ENCODE peak calls at places on chromosomes 3 and 15, in eight cellular contexts. One of them, this sample, is unnamed.

GRCh38 chr15:62809106-62809967 is 233.2 kb upstream of the TPM1 start:
- DNase-seq in K562: no peak
- DNase-seq in H1: no peak
- DNase-seq in endothelial cell of umbilical vein: no peak
- DNase-seq in SK-N-SH: peak
- DNase-seq in GM23338: no peak
- DNase-seq in HepG2: peak
- DNase-seq in GM12878: no peak
- DNase-seq in this sample: no peak

GRCh38 chr15:51809457-51809856 is 20.0 kb upstream of the TMOD3 start:
- DNase-seq in GM12878: no peak
- DNase-seq in HepG2: no peak
- DNase-seq in K562: no peak
- DNase-seq in GM23338: no peak
- DNase-seq in SK-N-SH: no peak
- DNase-seq in H1: no peak
- DNase-seq in endothelial cell of umbilical vein: no peak
- DNase-seq in this sample: no peak

GRCh38 chr15:85009435-85009834 is 27.8 kb downstream of the PDE8A start:
- DNase-seq in SK-N-SH: no peak
- DNase-seq in HepG2: no peak
- DNase-seq in H1: no peak
- DNase-seq in endothelial cell of umbilical vein: no peak
- DNase-seq in GM12878: no peak
- DNase-seq in GM23338: no peak
- DNase-seq in K562: no peak
- DNase-seq in this sample: no peak

GRCh38 chr3:12046406-12046805 is 42.2 kb downstream of the SYN2 start:
- DNase-seq in H1: no peak
- DNase-seq in GM23338: peak
- DNase-seq in K562: no peak
- DNase-seq in GM12878: no peak
- DNase-seq in endothelial cell of umbilical vein: peak
- DNase-seq in HepG2: no peak
- DNase-seq in SK-N-SH: peak
- DNase-seq in this sample: peak

GRCh38 chr3:174243194-174243593 is 615.9 kb upstream of the NAALADL2 start:
- DNase-seq in GM12878: no peak
- DNase-seq in GM23338: no peak
- DNase-seq in SK-N-SH: no peak
- DNase-seq in K562: no peak
- DNase-seq in endothelial cell of umbilical vein: no peak
- DNase-seq in HepG2: no peak
- DNase-seq in H1: no peak
- DNase-seq in this sample: no peak

GRCh38 chr15:54187325-54187724 is 209.1 kb downstream of the UNC13C start:
- DNase-seq in SK-N-SH: no peak
- DNase-seq in H1: no peak
- DNase-seq in endothelial cell of umbilical vein: no peak
- DNase-seq in HepG2: no peak
- DNase-seq in GM23338: no peak
- DNase-seq in GM12878: no peak
- DNase-seq in K562: no peak
- DNase-seq in this sample: no peak

GRCh38 chr3:182785756-182786155 is 7.5 kb upstream of the ATP11B start:
- DNase-seq in HepG2: no peak
- DNase-seq in GM12878: no peak
- DNase-seq in H1: no peak
- DNase-seq in K562: no peak
- DNase-seq in SK-N-SH: no peak
- DNase-seq in endothelial cell of umbilical vein: no peak
- DNase-seq in GM23338: no peak
- DNase-seq in this sample: no peak

GRCh38 chr3:3851621-3852323 is 52.5 kb downstream of the LRRN1 start:
- DNase-seq in SK-N-SH: no peak
- DNase-seq in H1: no peak
- DNase-seq in HepG2: no peak
- DNase-seq in K562: no peak
- DNase-seq in endothelial cell of umbilical vein: no peak
- DNase-seq in GM23338: no peak
- DNase-seq in GM12878: no peak
- DNase-seq in this sample: no peak

GRCh38 chr15:95948371-95948770 is 382.1 kb upstream of the NR2F2 start:
- DNase-seq in H1: no peak
- DNase-seq in endothelial cell of umbilical vein: no peak
- DNase-seq in GM12878: no peak
- DNase-seq in GM23338: no peak
- DNase-seq in HepG2: no peak
- DNase-seq in K562: no peak
- DNase-seq in SK-N-SH: no peak
- DNase-seq in this sample: no peak

GRCh38 chr3:141063831-141064230 is 12.7 kb downstream of the SPSB4 start:
- DNase-seq in endothelial cell of umbilical vein: no peak
- DNase-seq in SK-N-SH: peak
- DNase-seq in GM23338: no peak
- DNase-seq in GM12878: no peak
- DNase-seq in HepG2: no peak
- DNase-seq in K562: no peak
- DNase-seq in H1: no peak
- DNase-seq in this sample: no peak

GRCh38 chr15:65008989-65009388 is 19.3 kb upstream of the SPG21 start:
- DNase-seq in endothelial cell of umbilical vein: no peak
- DNase-seq in GM12878: no peak
- DNase-seq in SK-N-SH: no peak
- DNase-seq in K562: no peak
- DNase-seq in HepG2: no peak
- DNase-seq in H1: no peak
- DNase-seq in GM23338: peak
- DNase-seq in this sample: no peak

GRCh38 chr3:185448107-185448506 is 50.7 kb downstream of the TMEM41A start:
- DNase-seq in GM23338: no peak
- DNase-seq in H1: no peak
- DNase-seq in K562: no peak
- DNase-seq in endothelial cell of umbilical vein: no peak
- DNase-seq in GM12878: no peak
- DNase-seq in SK-N-SH: no peak
- DNase-seq in HepG2: no peak
- DNase-seq in this sample: no peak

GRCh38 chr3:143601738-143602480 is 246.4 kb downstream of the SLC9A9 start:
- DNase-seq in GM23338: peak
- DNase-seq in K562: no peak
- DNase-seq in H1: no peak
- DNase-seq in endothelial cell of umbilical vein: peak
- DNase-seq in HepG2: no peak
- DNase-seq in SK-N-SH: no peak
- DNase-seq in GM12878: no peak
- DNase-seq in this sample: no peak

GRCh38 chr3:76872999-76873398 is 166.9 kb upstream of the ROBO2 start:
- DNase-seq in HepG2: no peak
- DNase-seq in GM23338: no peak
- DNase-seq in GM12878: no peak
- DNase-seq in SK-N-SH: no peak
- DNase-seq in H1: no peak
- DNase-seq in endothelial cell of umbilical vein: no peak
- DNase-seq in K562: no peak
- DNase-seq in this sample: no peak

GRCh38 chr15:62390793-62391543 is 225.9 kb upstream of the C2CD4B start:
- DNase-seq in K562: peak
- DNase-seq in SK-N-SH: peak
- DNase-seq in HepG2: peak
- DNase-seq in H1: no peak
- DNase-seq in GM12878: no peak
- DNase-seq in GM23338: peak
- DNase-seq in endothelial cell of umbilical vein: peak
- DNase-seq in this sample: no peak

GRCh38 chr15:66685638-66686150 is 16.3 kb upstream of the SMAD6 start:
- DNase-seq in endothelial cell of umbilical vein: peak
- DNase-seq in GM12878: no peak
- DNase-seq in H1: no peak
- DNase-seq in GM23338: no peak
- DNase-seq in SK-N-SH: no peak
- DNase-seq in HepG2: no peak
- DNase-seq in K562: no peak
- DNase-seq in this sample: no peak

GRCh38 chr3:102068327-102068726 is 219.0 kb downstream of the NFKBIZ start:
- DNase-seq in GM23338: no peak
- DNase-seq in SK-N-SH: no peak
- DNase-seq in H1: no peak
- DNase-seq in endothelial cell of umbilical vein: peak
- DNase-seq in GM12878: no peak
- DNase-seq in HepG2: no peak
- DNase-seq in K562: no peak
- DNase-seq in this sample: no peak

GRCh38 chr3:167740961-167741587 is 5.6 kb downstream of the SERPINI1 start:
- DNase-seq in GM23338: peak
- DNase-seq in K562: no peak
- DNase-seq in SK-N-SH: peak
- DNase-seq in H1: no peak
- DNase-seq in HepG2: peak
- DNase-seq in GM12878: no peak
- DNase-seq in endothelial cell of umbilical vein: peak
- DNase-seq in this sample: peak

GRCh38 chr15:35764661-35765519 is 218.9 kb upstream of the DPH6 start:
- DNase-seq in SK-N-SH: no peak
- DNase-seq in GM12878: no peak
- DNase-seq in endothelial cell of umbilical vein: no peak
- DNase-seq in K562: no peak
- DNase-seq in H1: no peak
- DNase-seq in GM23338: no peak
- DNase-seq in HepG2: peak
- DNase-seq in this sample: no peak

DNA sequence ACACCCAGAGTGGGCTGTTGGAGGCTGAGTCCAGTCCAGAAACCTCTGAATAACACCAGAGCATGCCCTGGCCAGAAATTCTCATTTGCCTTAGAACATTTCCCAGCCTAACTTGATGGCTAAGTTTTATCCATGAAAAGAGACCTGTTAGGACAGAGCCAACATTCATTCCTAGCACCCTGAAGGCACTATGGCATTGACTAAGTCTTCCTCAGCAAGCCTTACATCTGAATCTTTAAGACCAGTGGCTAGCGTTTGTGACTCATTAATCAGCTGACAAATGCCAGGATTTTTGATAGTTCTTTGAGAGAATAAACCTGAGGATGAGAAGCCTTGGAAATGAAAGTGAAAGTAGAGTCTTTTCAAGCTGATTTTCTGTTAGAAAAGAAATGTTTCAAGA is 1087.1 kb upstream of the ALCAM start:
- DNase-seq in endothelial cell of umbilical vein: peak
- DNase-seq in K562: no peak
- DNase-seq in SK-N-SH: no peak
- DNase-seq in GM23338: no peak
- DNase-seq in HepG2: no peak
- DNase-seq in GM12878: no peak
- DNase-seq in H1: no peak
- DNase-seq in this sample: no peak
- H3K4me2 ChIP-seq in endothelial cell of umbilical vein: no peak
- H3K4me2 ChIP-seq in K562: no peak
- H3K4me2 ChIP-seq in SK-N-SH: no peak
- H3K4me2 ChIP-seq in GM23338: no peak
- H3K4me2 ChIP-seq in HepG2: peak
- H3K4me2 ChIP-seq in GM12878: peak
- H3K4me2 ChIP-seq in H1: no peak
- H3K4me2 ChIP-seq in this sample: no peak

DNA sequence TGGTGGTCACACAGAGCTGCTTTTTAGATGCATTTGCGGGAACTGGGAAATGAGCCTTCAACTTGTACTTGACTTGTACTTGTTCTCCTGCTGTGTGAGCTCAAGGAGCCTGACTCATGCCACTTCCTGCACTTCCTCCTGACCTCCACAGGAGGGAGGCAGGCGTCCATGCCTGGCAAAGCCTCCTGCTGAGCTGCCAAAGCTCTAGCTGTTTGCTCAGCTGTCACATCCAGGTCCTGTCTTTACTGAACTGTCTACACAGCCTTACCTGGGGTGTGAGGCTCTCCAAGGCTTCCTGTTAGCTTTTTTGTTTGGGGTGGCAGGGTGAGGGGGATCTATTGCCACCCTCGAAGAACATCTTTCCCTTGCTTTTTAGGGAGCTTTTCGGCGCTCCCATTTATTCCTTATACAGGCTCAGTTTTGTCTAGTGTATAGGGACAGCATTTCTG is 6.4 kb downstream of the THPO start:
- DNase-seq in K562: peak
- DNase-seq in endothelial cell of umbilical vein: peak
- DNase-seq in H1: peak
- DNase-seq in SK-N-SH: peak
- DNase-seq in GM12878: no peak
- DNase-seq in HepG2: peak
- DNase-seq in GM23338: peak
- DNase-seq in this sample: peak
- TF ChIP-seq POLR2AphosphoS5 in K562: no peak
- TF ChIP-seq POLR2AphosphoS5 in endothelial cell of umbilical vein: peak
- TF ChIP-seq POLR2AphosphoS5 in H1: no peak
- TF ChIP-seq POLR2AphosphoS5 in SK-N-SH: no peak
- TF ChIP-seq POLR2AphosphoS5 in GM12878: no peak
- TF ChIP-seq POLR2AphosphoS5 in HepG2: peak
- TF ChIP-seq POLR2AphosphoS5 in GM23338: peak
- TF ChIP-seq POLR2AphosphoS5 in this sample: peak

GRCh38 chr3:126746395-126747177 is 42.5 kb downstream of the CHCHD6 start:
- DNase-seq in GM23338: no peak
- DNase-seq in K562: peak
- DNase-seq in endothelial cell of umbilical vein: peak
- DNase-seq in GM12878: no peak
- DNase-seq in SK-N-SH: peak
- DNase-seq in H1: no peak
- DNase-seq in HepG2: peak
- DNase-seq in this sample: peak

GRCh38 chr3:126743350-126743749 is 39.3 kb downstream of the CHCHD6 start:
- DNase-seq in SK-N-SH: no peak
- DNase-seq in H1: no peak
- DNase-seq in K562: no peak
- DNase-seq in endothelial cell of umbilical vein: no peak
- DNase-seq in GM23338: no peak
- DNase-seq in HepG2: no peak
- DNase-seq in GM12878: no peak
- DNase-seq in this sample: no peak

GRCh38 chr3:126742057-126742456 is 38.0 kb downstream of the CHCHD6 start:
- DNase-seq in GM23338: no peak
- DNase-seq in endothelial cell of umbilical vein: no peak
- DNase-seq in H1: no peak
- DNase-seq in K562: no peak
- DNase-seq in HepG2: no peak
- DNase-seq in GM12878: no peak
- DNase-seq in SK-N-SH: no peak
- DNase-seq in this sample: no peak

GRCh38 chr3:126745760-126746394 is 41.8 kb downstream of the CHCHD6 start:
- DNase-seq in H1: no peak
- DNase-seq in SK-N-SH: no peak
- DNase-seq in GM12878: no peak
- DNase-seq in endothelial cell of umbilical vein: no peak
- DNase-seq in GM23338: no peak
- DNase-seq in HepG2: no peak
- DNase-seq in K562: no peak
- DNase-seq in this sample: no peak

GRCh38 chr3:126743781-126744180 is 39.7 kb downstream of the CHCHD6 start:
- DNase-seq in endothelial cell of umbilical vein: no peak
- DNase-seq in HepG2: no peak
- DNase-seq in H1: no peak
- DNase-seq in GM23338: no peak
- DNase-seq in K562: no peak
- DNase-seq in GM12878: no peak
- DNase-seq in SK-N-SH: no peak
- DNase-seq in this sample: no peak
- H3K4me2 ChIP-seq in endothelial cell of umbilical vein: no peak
- H3K4me2 ChIP-seq in HepG2: no peak
- H3K4me2 ChIP-seq in H1: no peak
- H3K4me2 ChIP-seq in GM23338: no peak
- H3K4me2 ChIP-seq in K562: no peak
- H3K4me2 ChIP-seq in GM12878: no peak
- H3K4me2 ChIP-seq in SK-N-SH: no peak
- H3K4me2 ChIP-seq in this sample: no peak

GRCh38 chr3:112647122-112647521 is 6.2 kb upstream of the CCDC80 start:
- DNase-seq in GM23338: peak
- DNase-seq in H1: no peak
- DNase-seq in HepG2: peak
- DNase-seq in SK-N-SH: no peak
- DNase-seq in K562: no peak
- DNase-seq in GM12878: no peak
- DNase-seq in endothelial cell of umbilical vein: peak
- DNase-seq in this sample: no peak
- TF ChIP-seq POLR2AphosphoS5 in GM23338: no peak
- TF ChIP-seq POLR2AphosphoS5 in H1: no peak
- TF ChIP-seq POLR2AphosphoS5 in HepG2: no peak
- TF ChIP-seq POLR2AphosphoS5 in SK-N-SH: no peak
- TF ChIP-seq POLR2AphosphoS5 in K562: no peak
- TF ChIP-seq POLR2AphosphoS5 in GM12878: no peak
- TF ChIP-seq POLR2AphosphoS5 in endothelial cell of umbilical vein: no peak
- TF ChIP-seq POLR2AphosphoS5 in this sample: no peak

This sample was measured in HCT116.